ENCODE peak calls at places on chromosomes 2 and 18, in four cellular contexts. F is HCT116, N is Panc1, C is GM12878. X is an unnamed sample.

GRCh38 chr2:85843543-85843942 is 45.2 kb downstream of the ST3GAL5 start:
- DNase-seq in N (no peak), F (no peak), C (no peak), X (peak; percentile 35)

GRCh38 chr2:227324671-227325055 is 388 bp upstream of the MFF start:
- DNase-seq in N (peak; percentile 30), F (peak; percentile 16), C (no peak), X (peak; percentile 4)

GRCh38 chr2:178266445-178266844 is 72.1 kb downstream of the OSBPL6 start:
- DNase-seq in C (no peak), N (no peak), F (no peak), X (no peak)

GRCh38 chr2:3254438-3254941 is 123.1 kb downstream of the EIPR1 start:
- DNase-seq in F (no peak), N (no peak), C (peak; percentile 39), X (no peak)

GRCh38 chr2:237674731-237675276 is 47.4 kb downstream of the LRRFIP1 start:
- DNase-seq in N (no peak), F (no peak), C (peak; percentile 77), X (peak; percentile 92)

GRCh38 chr2:168015274-168015953 is 232.0 kb downstream of the STK39 start:
- DNase-seq in F (no peak), N (no peak), C (no peak), X (no peak)

GRCh38 chr2:241295326-241296095 is 20.0 kb downstream of the HDLBP start:
- DNase-seq in C (no peak), N (no peak), F (no peak), X (no peak)

GRCh38 chr2:129791651-129792050 is 187.8 kb upstream of the RAB6C start:
- DNase-seq in F (no peak), C (no peak), N (no peak), X (no peak)

GRCh38 chr2:198767694-198768093 is 690.0 kb downstream of the SATB2 start:
- DNase-seq in F (no peak), N (no peak), C (no peak), X (no peak)

GRCh38 chr2:85954192-85954900 is 65.6 kb upstream of the ST3GAL5 start:
- DNase-seq in C (no peak), F (no peak), N (no peak), X (peak; percentile 25)

GRCh38 chr2:8486141-8486540 is 195.7 kb upstream of the ID2 start:
- DNase-seq in C (no peak), N (no peak), F (no peak), X (no peak)

GRCh38 chr2:144071461-144071860 is 448.5 kb downstream of the ZEB2 start:
- DNase-seq in N (no peak), F (no peak), C (no peak), X (no peak)

GRCh38 chr2:48145845-48146452 is 239.7 kb upstream of the FBXO11 start:
- DNase-seq in N (no peak), F (no peak), C (no peak), X (peak; percentile 73)

GRCh38 chr2:190996338-190996946 is 17.5 kb downstream of the STAT1 start:
- DNase-seq in C (no peak), F (no peak), N (no peak), X (no peak)

GRCh38 chr2:890791-891190 is 59.9 kb upstream of the SNTG2 start:
- DNase-seq in C (no peak), N (no peak), F (no peak), X (no peak)

GRCh38 chr2:71816815-71817214 is 330.8 kb downstream of the CYP26B1 start:
- DNase-seq in C (no peak), N (no peak), F (no peak), X (no peak)

GRCh38 chr2:44167908-44168683 is 579 bp upstream of the PPM1B start:
- DNase-seq in N (peak; percentile 99), F (peak; percentile 99), C (peak; percentile 98), X (peak; percentile 98)

GRCh38 chr2:44166096-44166495 is 2.6 kb upstream of the PPM1B start:
- DNase-seq in N (no peak), C (no peak), F (no peak), X (no peak)

GRCh38 chr2:44168684-44169154 is at the start of gene PPM1B:
- DNase-seq in N (no peak), F (no peak), C (no peak), X (peak; percentile 99)

GRCh38 chr2:44169155-44169898 is 652 bp downstream of the PPM1B start:
- DNase-seq in F (no peak), N (no peak), C (peak; percentile 27), X (peak; percentile 71)

DNA sequence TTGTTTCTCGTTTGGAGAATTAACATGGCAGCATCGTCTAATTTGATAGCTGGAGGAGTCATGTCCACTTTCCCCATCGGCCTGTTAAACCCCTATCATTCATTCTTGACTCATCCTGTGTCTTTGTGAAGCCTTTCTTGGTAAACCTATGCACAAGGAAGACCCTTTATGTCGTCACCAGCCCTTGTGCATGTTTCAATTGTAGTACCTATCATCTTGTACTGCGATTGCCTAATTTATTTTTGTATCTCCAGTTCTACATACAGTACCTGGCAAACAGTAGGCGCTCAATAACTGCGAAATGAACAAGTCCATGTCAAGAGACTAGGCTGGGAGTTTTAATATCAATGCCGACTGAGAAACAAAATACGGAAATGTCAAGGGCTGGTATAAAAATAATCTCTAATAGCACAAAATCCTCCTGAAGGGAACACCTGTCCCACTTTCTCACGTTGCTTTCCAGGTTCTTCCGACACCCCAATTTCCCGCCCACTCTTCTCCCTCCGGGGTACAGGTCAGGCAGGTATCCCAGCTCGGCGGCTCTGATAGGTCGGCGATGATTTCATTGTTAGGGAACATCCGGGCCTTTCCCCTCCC is 1.3 kb upstream of the PPM1B start:
- DNase-seq in C (no peak), N (no peak), F (no peak), X (no peak)
- TF ChIP-seq REST in C (no peak), N (no peak), F (no peak), X (no peak)

DNA sequence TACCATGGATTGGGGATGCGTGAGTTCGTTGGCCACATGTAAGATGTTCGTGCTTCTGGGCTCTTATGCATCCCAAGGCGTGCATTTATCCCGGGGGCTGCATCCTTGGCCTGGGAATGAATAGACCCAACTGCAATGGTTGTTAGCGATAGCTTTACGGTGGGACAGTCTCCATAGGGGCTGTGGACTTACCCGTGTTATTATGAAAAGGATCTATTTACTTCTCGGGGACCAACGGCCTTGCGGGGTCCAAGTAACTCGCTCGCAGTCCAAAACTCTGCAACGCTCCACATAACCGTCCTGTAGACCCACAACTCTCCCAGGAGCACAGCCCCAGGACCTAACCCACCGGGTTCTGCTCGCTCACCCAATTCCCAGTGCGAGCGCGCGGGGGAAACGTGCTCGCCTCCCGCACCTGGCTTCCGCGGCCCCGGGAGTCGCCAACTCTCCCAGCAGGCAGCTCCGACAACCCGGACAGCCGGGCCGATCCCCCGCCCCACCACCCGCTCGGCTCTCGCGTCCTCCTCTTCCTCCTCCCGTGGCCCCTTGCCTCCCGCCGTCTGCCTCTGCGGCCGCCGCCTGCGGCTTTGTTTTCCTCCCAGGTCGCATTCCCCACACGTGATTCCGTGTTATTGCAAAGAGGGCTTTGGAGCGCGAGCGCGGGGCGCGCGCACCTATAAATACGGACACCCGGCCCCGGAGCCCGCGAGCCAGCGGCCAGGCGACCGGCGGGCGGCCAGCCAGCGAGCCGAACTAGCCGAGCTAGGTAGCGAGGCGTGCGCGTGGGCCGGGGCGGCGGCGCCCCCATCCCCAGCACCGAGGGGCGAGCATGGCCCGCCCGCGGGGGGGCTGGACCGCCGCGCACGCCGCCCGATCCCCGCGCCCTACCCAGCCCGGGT is at the start of gene CABLES1:
- DNase-seq in C (no peak), F (no peak), N (no peak), X (peak; percentile 83)
- TF ChIP-seq POLR2AphosphoS5 in C (peak; percentile 85), F (no peak), N (peak; percentile 31), X (peak; percentile 81)

GRCh38 chr2:30710016-30710415 is 97.2 kb downstream of the CAPN13 start:
- DNase-seq in C (no peak), F (no peak), N (no peak), X (no peak)

GRCh38 chr2:30709516-30709915 is 97.7 kb downstream of the CAPN13 start:
- DNase-seq in C (no peak), N (no peak), F (no peak), X (no peak)

GRCh38 chr2:30710461-30710860 is 96.8 kb downstream of the CAPN13 start:
- DNase-seq in C (no peak), F (no peak), N (no peak), X (no peak)

GRCh38 chr2:30713698-30714097 is 93.5 kb downstream of the CAPN13 start:
- DNase-seq in N (no peak), F (no peak), C (no peak), X (no peak)

GRCh38 chr2:30711646-30712085 is 95.6 kb downstream of the CAPN13 start:
- DNase-seq in C (peak; percentile 59), F (peak; percentile 85), N (peak; percentile 86), X (peak; percentile 90)
- TF ChIP-seq CTCF in C (peak; percentile 100), F (peak; percentile 100), N (peak; percentile 99), X (peak; percentile 100)

DNA sequence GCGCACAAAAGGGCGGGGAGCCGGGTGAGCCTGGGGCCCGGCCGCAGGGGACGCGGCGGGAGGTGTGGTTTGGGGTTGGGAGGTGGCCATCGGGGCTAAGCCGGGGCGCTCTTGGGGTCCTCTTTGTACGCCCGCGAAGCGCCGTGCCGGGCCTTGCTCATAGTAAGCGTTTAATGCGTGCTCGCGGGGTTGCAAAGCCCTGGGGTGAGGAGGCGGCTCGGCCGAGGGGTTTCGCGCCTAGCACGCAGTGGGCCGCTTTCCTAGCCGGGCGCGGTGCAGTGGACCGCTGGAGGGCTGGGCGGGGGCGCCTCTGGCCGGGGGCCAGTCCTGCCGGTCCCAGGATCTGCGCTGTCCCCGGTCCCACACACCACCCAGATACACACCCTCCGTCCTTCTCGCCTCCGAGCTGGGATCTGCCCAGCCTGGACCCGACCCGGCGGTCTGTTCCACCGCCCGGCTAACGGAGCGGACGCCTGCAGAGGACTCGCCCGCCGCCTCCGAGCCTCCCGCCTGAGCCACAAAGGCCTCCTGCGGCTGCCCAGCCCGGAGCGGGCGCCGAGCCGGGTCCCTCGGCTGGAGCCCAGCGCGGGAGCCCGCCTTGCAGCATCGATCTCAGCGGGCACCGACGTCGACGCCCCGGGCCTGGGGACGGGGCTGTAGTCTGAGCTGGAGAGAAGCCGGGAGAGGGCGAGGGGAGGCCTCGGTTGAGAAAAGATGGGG is 564 bp downstream of the DPYSL5 start:
- DNase-seq in C (no peak), F (no peak), N (no peak), X (no peak)
- TF ChIP-seq REST in C (no peak), F (no peak), N (no peak), X (no peak)

GRCh38 chr2:11375689-11376027 is 31.2 kb upstream of the ROCK2 start:
- DNase-seq in N (no peak), C (no peak), F (no peak), X (no peak)
- TF ChIP-seq POLR2AphosphoS5 in N (no peak), C (no peak), F (no peak), X (no peak)